ENCODE peak calls at places on chromosomes 13 and 19, in seven cellular contexts. W is fibroblast of pulmonary artery, Z is right atrium auricular region, E is fibroblast of lung, C is astrocyte of the spinal cord, Y is PC-3, J is K562. V is an unnamed sample.

GRCh38 chr13:113803409-113804016 is 44.5 kb downstream of the TMEM255B start:
- DNase-seq in W (no peak), C (no peak), E (no peak), Y (no peak), J (no peak), Z (no peak), V (no peak)

GRCh38 chr13:93614776-93615175 is 388.2 kb downstream of the GPC6 start:
- DNase-seq in E (no peak), C (no peak), W (no peak), Y (no peak), J (no peak), Z (no peak), V (no peak)

GRCh38 chr13:105139380-105140285 is 1395.8 kb downstream of the EFNB2 start:
- DNase-seq in C (peak), E (peak), J (no peak), Z (peak), W (peak), Y (no peak), V (peak)

GRCh38 chr13:93900735-93901134 is 578.7 kb downstream of the DCT start:
- DNase-seq in Y (no peak), Z (no peak), C (peak), E (peak), J (no peak), W (peak), V (no peak)

GRCh38 chr19:33226550-33227241 is 1.0 kb upstream of the SLC7A10 start:
- DNase-seq in W (no peak), Z (no peak), Y (no peak), J (no peak), C (no peak), E (peak), V (no peak)

GRCh38 chr19:4371209-4371897 is 28.0 kb downstream of the MPND start:
- DNase-seq in C (no peak), E (no peak), J (no peak), Y (no peak), W (no peak), Z (no peak), V (no peak)

GRCh38 chr19:8044018-8044417 is 8.5 kb upstream of the CCL25 start:
- DNase-seq in J (no peak), C (no peak), W (no peak), Z (no peak), Y (no peak), E (no peak), V (no peak)

GRCh38 chr13:61362522-61362921 is 53.1 kb downstream of the PCDH20 start:
- DNase-seq in Y (no peak), J (no peak), C (no peak), E (no peak), Z (no peak), W (no peak), V (no peak)

GRCh38 chr19:48878219-48879024 is 6.2 kb downstream of the PPP1R15A start:
- DNase-seq in W (peak), J (peak), E (peak), C (no peak), Y (no peak), Z (peak), V (peak)

GRCh38 chr13:60112771-60113170 is 51.0 kb downstream of the DIAPH3 start:
- DNase-seq in Y (no peak), Z (no peak), C (peak), E (no peak), W (peak), J (no peak), V (no peak)

GRCh38 chr13:42600943-42601342 is 27.0 kb downstream of the TNFSF11 start:
- DNase-seq in J (no peak), E (no peak), Y (peak), C (peak), W (peak), Z (no peak), V (no peak)

GRCh38 chr13:44309771-44310767 is 63.6 kb upstream of the SERP2 start:
- DNase-seq in W (peak), C (no peak), Y (peak), Z (peak), E (peak), J (no peak), V (no peak)

GRCh38 chr19:55426042-55426441 is 17.1 kb downstream of the SHISA7 start:
- DNase-seq in W (no peak), Z (no peak), Y (no peak), E (no peak), C (no peak), J (no peak), V (no peak)

GRCh38 chr13:113506871-113507388 is 16.4 kb upstream of the DCUN1D2 start:
- DNase-seq in E (no peak), J (no peak), W (no peak), C (no peak), Y (no peak), Z (no peak), V (no peak)

GRCh38 chr19:47444388-47444821 is 25.1 kb upstream of the MEIS3 start:
- DNase-seq in J (peak), Y (no peak), Z (no peak), W (no peak), C (no peak), E (no peak), V (no peak)

GRCh38 chr19:3328743-3329142 is 37.6 kb upstream of the NFIC start:
- DNase-seq in W (no peak), J (no peak), C (no peak), E (no peak), Y (no peak), Z (no peak), V (no peak)

GRCh38 chr13:82092312-82092711 is 1751.4 kb upstream of the SPRY2 start:
- DNase-seq in J (no peak), Y (peak), E (no peak), Z (no peak), W (no peak), C (no peak), V (no peak)

GRCh38 chr13:79591493-79591892 is 110.5 kb downstream of the NDFIP2 start:
- DNase-seq in E (no peak), Y (no peak), J (no peak), C (no peak), Z (no peak), W (no peak), V (no peak)

GRCh38 chr19:29681422-29682235 is 16.4 kb downstream of the PLEKHF1 start:
- DNase-seq in W (no peak), E (peak), Y (no peak), Z (no peak), C (no peak), J (no peak), V (no peak)

GRCh38 chr19:18340237-18340989 is at the start of gene PGPEP1:
- DNase-seq in Z (no peak), C (peak), J (peak), W (peak), E (peak), Y (peak), V (no peak)

GRCh38 chr19:42132030-42132628 is at the start of gene POU2F2:
- DNase-seq in Y (no peak), Z (no peak), W (no peak), C (no peak), E (no peak), J (peak), V (no peak)

GRCh38 chr13:33611016-33611805 is 206.7 kb upstream of the RFC3 start:
- DNase-seq in Z (peak), C (peak), E (peak), Y (no peak), W (peak), J (no peak), V (peak)

GRCh38 chr19:32576790-32577189 is 4.2 kb upstream of the PDCD5 start:
- DNase-seq in W (no peak), J (no peak), Z (no peak), Y (no peak), E (no peak), C (no peak), V (no peak)

GRCh38 chr19:8488351-8488750 is 14.1 kb downstream of the PRAM1 start:
- DNase-seq in Y (no peak), C (no peak), W (no peak), Z (no peak), E (no peak), J (no peak), V (no peak)

GRCh38 chr19:54206030-54206830 is 5.6 kb downstream of the RPS9 start:
- DNase-seq in J (peak), C (no peak), Z (no peak), W (no peak), E (no peak), Y (no peak), V (no peak)

GRCh38 chr13:27474751-27475268 is 24.4 kb upstream of the MTIF3 start:
- DNase-seq in E (no peak), J (no peak), Y (no peak), Z (peak), C (no peak), W (no peak), V (no peak)

GRCh38 chr13:27472941-27473340 is 22.6 kb upstream of the MTIF3 start:
- DNase-seq in Y (no peak), Z (no peak), W (no peak), J (no peak), E (no peak), C (no peak), V (no peak)

GRCh38 chr13:27481766-27482165 is 31.4 kb upstream of the MTIF3 start:
- DNase-seq in C (peak), J (peak), Y (peak), Z (peak), E (peak), W (peak), V (peak)

GRCh38 chr13:27472441-27472840 is 22.1 kb upstream of the MTIF3 start:
- DNase-seq in W (no peak), J (no peak), Y (peak), Z (no peak), E (no peak), C (no peak), V (no peak)

DNA sequence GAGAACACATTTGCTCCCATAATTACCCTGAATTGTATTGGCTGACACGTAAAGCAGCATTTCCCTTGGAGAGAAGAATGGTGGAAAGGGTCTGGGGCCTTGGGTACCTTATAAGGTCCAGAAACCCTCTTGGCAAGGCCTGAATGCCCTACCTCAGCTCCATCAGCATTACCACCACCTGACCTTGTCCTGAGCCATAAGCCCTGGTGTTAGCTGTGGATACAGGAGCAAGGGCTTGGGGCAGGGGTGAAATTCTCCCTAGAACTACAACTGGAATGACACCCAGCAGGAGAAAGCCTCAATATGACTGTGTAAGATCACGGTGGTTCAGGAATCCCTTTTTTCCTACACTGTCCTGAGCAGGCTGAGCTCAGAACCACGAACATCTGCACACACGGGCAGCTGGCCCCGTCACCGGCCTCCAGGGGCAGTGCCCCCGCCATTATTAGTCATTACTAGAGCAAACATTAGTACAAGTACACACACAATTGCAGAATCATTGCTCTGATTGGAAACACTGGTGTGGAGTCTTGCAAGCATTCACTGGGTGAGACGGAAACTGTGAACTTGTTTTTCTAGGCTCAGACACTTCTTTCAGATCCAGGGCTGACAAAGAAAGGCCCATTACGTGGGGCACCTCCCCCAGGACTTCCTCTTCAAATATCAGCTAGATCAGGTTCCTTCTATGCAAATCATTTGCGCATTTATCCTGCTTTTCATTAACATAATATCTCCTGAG is 26.7 kb upstream of the MTIF3 start:
- DNase-seq in J (no peak), W (peak), Y (peak), E (peak), Z (peak), C (peak), V (peak)
- TF ChIP-seq CTCF in J (no peak), W (no peak), Y (peak), E (peak), Z (no peak), C (no peak), V (peak)

DNA sequence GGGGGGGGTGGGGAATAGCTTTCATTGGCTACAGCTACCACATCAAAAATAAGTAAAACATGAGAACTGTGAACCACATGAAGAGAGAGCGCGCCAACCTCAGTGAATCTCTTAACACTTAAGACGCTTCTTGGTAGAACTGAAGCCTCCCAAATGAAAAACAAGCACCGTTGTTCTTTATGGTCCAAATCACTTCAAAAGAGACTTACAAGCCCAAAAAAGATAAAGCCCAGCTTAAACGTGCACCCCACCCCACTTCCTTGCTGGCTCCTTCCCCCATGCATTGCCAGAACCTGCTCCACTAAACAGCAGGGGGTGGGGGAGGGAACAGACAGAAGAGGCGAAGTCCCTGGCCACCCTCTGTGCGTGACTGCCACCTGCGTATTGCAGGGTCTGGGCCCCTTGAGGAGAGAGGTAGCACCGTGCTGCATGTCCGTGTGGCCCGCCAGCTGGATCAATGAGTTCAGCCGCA is 479.1 kb downstream of the FOXO1 start:
- DNase-seq in W (no peak), J (no peak), Y (no peak), C (no peak), Z (no peak), E (no peak), V (no peak)
- H3K4me3 ChIP-seq in W (no peak), J (no peak), Y (no peak), C (no peak), Z (no peak), E (no peak), V (no peak)

DNA sequence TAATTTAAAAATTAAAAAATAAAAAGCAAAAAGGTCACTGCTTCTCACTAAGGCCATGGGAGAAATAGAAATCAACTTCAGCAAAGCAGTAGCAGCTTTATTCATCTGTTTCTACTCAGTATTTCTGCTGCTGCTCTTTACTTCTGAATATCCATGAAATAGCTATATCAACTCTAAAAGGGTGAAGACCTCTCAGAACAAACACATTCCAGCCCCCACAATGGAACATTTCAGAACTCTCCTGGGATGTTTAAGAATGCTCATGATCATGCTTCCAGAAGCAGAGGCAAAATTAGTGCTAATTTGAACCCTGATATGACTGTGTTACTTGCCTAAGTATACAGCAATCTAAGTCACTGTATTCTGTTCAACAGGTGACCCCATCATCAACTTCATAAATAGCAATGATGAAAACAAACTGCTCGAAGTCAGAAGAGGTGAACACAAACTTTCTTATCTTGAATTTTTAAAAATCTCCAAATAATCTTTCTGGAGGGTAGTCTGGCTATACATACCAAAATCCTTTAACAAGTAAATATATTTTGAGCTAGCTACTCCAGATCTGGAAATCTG is 29.6 kb upstream of the DOCK9 start:
- DNase-seq in W (no peak), Y (no peak), Z (no peak), E (no peak), J (no peak), C (no peak), V (no peak)
- TF ChIP-seq CTCF in W (no peak), Y (no peak), Z (no peak), E (no peak), J (no peak), C (no peak), V (no peak)

GRCh38 chr19:52188822-52189744 is 769 bp upstream of the PPP2R1A start:
- DNase-seq in Z (peak), W (no peak), E (no peak), Y (no peak), J (no peak), C (no peak), V (peak)
- H3K4me3 ChIP-seq in Z (peak), W (peak), E (peak), Y (peak), J (peak), C (peak), V (peak)

GRCh38 chr13:109703250-109703649 is 83.1 kb downstream of the IRS2 start:
- DNase-seq in Y (no peak), C (no peak), J (no peak), E (no peak), Z (no peak), W (no peak), V (no peak)

GRCh38 chr13:109698779-109699178 is 87.6 kb downstream of the IRS2 start:
- DNase-seq in J (no peak), Y (peak), Z (no peak), C (peak), E (peak), W (peak), V (no peak)

GRCh38 chr13:109700176-109700575 is 86.2 kb downstream of the IRS2 start:
- DNase-seq in Y (peak), C (peak), W (peak), J (peak), Z (peak), E (peak), V (peak)

GRCh38 chr13:109697936-109698335 is 88.4 kb downstream of the IRS2 start:
- DNase-seq in C (no peak), J (peak), W (peak), E (no peak), Z (no peak), Y (no peak), V (no peak)

DNA sequence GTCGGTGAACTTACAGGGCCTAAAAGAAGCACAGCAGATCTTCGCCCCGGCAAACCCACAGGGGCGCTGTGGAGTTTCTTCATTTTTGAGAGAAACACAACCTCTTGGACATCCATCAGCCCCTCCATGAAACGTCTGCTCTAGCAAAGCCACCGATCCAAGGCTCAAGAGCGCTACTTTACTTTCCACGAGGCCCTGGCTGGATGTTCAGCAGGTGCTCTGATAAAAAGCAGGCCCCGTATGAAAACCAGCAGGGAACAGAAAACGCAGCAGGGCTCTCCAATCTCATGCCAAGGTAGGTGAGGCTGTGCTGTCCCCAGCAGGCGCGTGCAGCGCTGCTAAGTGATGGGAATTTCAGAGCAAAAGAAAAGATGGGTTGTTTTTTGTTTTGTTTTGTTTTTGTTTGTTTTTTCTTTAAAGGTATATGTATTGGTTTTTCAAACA is 86.7 kb downstream of the IRS2 start:
- DNase-seq in Z (no peak), W (no peak), J (peak), C (peak), Y (no peak), E (no peak), V (no peak)
- TF ChIP-seq CTCF in Z (no peak), W (no peak), J (peak), C (no peak), Y (no peak), E (no peak), V (no peak)

DNA sequence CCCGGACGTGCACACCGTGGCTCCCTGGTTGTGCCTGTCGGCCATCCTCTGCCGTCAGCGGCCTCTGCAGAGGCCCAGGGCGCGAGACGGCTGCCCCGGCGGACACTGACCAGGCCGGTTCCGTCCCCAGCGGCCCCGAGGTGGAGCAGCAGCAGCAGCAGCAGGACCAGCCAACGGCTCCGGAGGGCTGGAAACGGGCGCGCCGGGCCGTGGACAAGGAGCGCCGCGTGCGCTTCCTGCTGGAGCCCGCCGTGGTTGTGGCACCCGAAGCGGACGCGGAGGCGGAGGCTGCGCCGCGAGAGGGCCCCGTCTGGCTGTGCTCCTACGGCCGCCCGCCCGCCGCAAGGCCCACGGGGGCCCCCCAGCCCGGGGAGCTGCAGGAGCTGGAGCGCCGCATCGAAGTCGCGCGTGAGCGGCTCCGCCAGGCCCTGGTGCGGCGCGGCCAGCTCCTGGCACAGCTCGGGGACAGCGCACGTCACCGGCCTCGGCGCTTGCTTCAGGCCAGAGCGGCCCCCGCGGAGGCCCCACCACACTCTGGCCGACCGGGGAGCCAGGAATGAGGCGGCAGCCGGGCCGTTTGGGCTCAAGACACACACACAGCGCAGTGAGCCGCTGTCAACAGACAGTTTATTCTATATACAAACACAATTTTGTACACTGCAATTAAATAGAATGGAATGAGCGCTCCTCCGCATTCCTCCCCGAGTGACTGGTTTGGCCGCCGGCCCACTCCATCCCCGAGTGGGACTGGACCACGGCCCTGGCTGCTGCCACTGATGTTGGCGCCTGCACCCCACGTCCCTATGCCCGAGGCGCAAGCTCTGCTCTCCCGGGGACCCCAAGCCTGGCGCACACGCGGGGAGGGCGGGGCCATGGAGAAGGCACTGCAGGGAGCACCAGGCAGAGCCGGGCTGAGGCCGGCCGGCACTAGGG is 9.1 kb downstream of the GRIN3B start:
- DNase-seq in E (peak), J (no peak), C (no peak), W (peak), Y (no peak), Z (no peak), V (no peak)
- H3K4me3 ChIP-seq in E (no peak), J (no peak), C (no peak), W (no peak), Y (no peak), Z (no peak), V (no peak)